ENCODE peak calls at places on chromosomes 16 and 17, in four cellular contexts. B, M, P and N are unnamed samples.

GRCh38 chr16:389317-389716 is 7.5 kb upstream of the PGAP6 start:
- DNase-seq in B (no peak), M (no peak), P (no peak), N (no peak)

GRCh38 chr16:89422905-89423630 is 67.3 kb downstream of the ANKRD11 start:
- DNase-seq in B (peak), M (no peak), P (peak), N (peak)

GRCh38 chr16:72501739-72502653 is 330.0 kb upstream of the PMFBP1 start:
- DNase-seq in B (peak), M (no peak), P (peak), N (no peak)

GRCh38 chr16:57435838-57436237 is 11.3 kb downstream of the CIAPIN1 start:
- DNase-seq in B (no peak), M (no peak), P (no peak), N (no peak)

GRCh38 chr16:84416407-84417321 is 48.3 kb downstream of the ATP2C2 start:
- DNase-seq in B (no peak), M (no peak), P (no peak), N (no peak)

GRCh38 chr17:59369026-59369724 is 37.7 kb downstream of the YPEL2 start:
- DNase-seq in B (peak), M (no peak), P (no peak), N (no peak)

GRCh38 chr16:65832269-65832668 is 534.2 kb upstream of the CDH5 start:
- DNase-seq in B (no peak), M (no peak), P (no peak), N (no peak)

GRCh38 chr16:68111379-68111778 is 26.2 kb downstream of the NFATC3 start:
- DNase-seq in B (no peak), M (no peak), P (no peak), N (no peak)

GRCh38 chr17:37458805-37459204 is 30.9 kb upstream of the DUSP14 start:
- DNase-seq in B (no peak), M (no peak), P (peak), N (no peak)

GRCh38 chr17:19714542-19715411 is 1.6 kb downstream of the SLC47A2 start:
- DNase-seq in B (no peak), M (no peak), P (no peak), N (no peak)

GRCh38 chr17:21285164-21286065 is 904 bp downstream of the MAP2K3 start:
- DNase-seq in B (no peak), M (no peak), P (peak), N (no peak)

GRCh38 chr17:9237661-9238301 is 216.5 kb downstream of the NTN1 start:
- DNase-seq in B (no peak), M (no peak), P (no peak), N (no peak)

GRCh38 chr17:20059728-20060188 is 50.6 kb downstream of the SPECC1 start:
- DNase-seq in B (no peak), M (no peak), P (peak), N (no peak)

GRCh38 chr17:57902800-57903759 is 52.1 kb downstream of the CUEDC1 start:
- DNase-seq in B (peak), M (peak), P (peak), N (peak)

GRCh38 chr17:64242633-64243032 is 20.4 kb downstream of the TEX2 start:
- DNase-seq in B (no peak), M (no peak), P (no peak), N (no peak)

GRCh38 chr17:81085420-81085911 is 50.5 kb downstream of the BAIAP2 start:
- DNase-seq in B (no peak), M (no peak), P (no peak), N (no peak)

GRCh38 chr17:82900741-82901140 is 60.9 kb upstream of the ZNF750 start:
- DNase-seq in B (no peak), M (no peak), P (no peak), N (no peak)

GRCh38 chr17:66422181-66422580 is 119.8 kb downstream of the PRKCA start:
- DNase-seq in B (no peak), M (no peak), P (peak), N (no peak)

GRCh38 chr17:31722251-31723056 is 136.6 kb downstream of the COPRS start:
- DNase-seq in B (no peak), M (no peak), P (peak), N (no peak)

GRCh38 chr16:65657051-65657450 is 535.2 kb upstream of the CDH11 start:
- DNase-seq in B (no peak), M (no peak), P (no peak), N (no peak)

GRCh38 chr16:82672676-82673075 is 45.9 kb downstream of the CDH13 start:
- DNase-seq in B (no peak), M (no peak), P (no peak), N (no peak)

GRCh38 chr16:35747658-35748455 is 2288.4 kb downstream of the TP53TG3F start:
- DNase-seq in B (no peak), M (peak), P (no peak), N (no peak)

GRCh38 chr17:69725125-69725524 is 310.6 kb downstream of the MAP2K6 start:
- DNase-seq in B (no peak), M (no peak), P (no peak), N (no peak)

GRCh38 chr16:48911700-48912099 is 301.7 kb upstream of the N4BP1 start:
- DNase-seq in B (no peak), M (no peak), P (no peak), N (no peak)

GRCh38 chr17:50027639-50028206 is 28.2 kb upstream of the ITGA3 start:
- DNase-seq in B (peak), M (no peak), P (peak), N (peak)

GRCh38 chr16:56604966-56605365 is 3.4 kb upstream of the MT2A start:
- DNase-seq in B (no peak), M (no peak), P (no peak), N (no peak)

GRCh38 chr17:27247071-27247957 is 46.6 kb upstream of the WSB1 start:
- DNase-seq in B (no peak), M (peak), P (peak), N (no peak)

GRCh38 chr17:71084219-71084618 is 914.9 kb downstream of the KCNJ2 start:
- DNase-seq in B (no peak), M (no peak), P (peak), N (no peak)

GRCh38 chr16:27400751-27401620 is 988 bp upstream of the IL21R start:
- DNase-seq in B (peak), M (no peak), P (peak), N (no peak)

GRCh38 chr16:57577691-57578224 is 35.3 kb downstream of the ADGRG5 start:
- DNase-seq in B (no peak), M (peak), P (no peak), N (no peak)

GRCh38 chr17:6269474-6269873 is 165.4 kb downstream of the AIPL1 start:
- DNase-seq in B (peak), M (no peak), P (peak), N (no peak)

DNA sequence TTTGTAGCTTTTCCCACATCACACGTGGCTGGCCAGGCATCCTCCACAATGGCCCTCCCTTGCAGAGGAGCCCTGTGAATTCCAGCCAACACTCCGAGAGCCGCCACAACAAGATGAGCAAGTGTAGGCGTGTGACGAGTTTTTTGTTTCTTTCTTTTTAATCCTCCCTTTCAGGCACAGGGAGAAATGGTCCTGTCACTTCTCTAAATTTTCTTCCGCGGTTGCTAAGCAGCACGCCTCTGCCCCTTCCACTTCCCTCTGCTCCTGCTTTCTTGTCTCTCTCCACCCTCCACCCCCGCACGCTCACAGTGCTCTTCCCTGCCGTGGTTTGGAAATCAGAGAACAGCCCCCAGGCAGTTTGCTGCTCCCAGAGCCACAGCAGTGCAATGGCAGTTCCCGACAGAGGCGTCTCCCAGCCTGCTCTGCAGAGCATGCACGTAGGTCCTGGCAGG is 68.0 kb upstream of the MRTFB start:
- DNase-seq in B (no peak), M (no peak), P (peak), N (no peak)
- TF ChIP-seq CTCF in B (no peak), M (peak), P (peak), N (no peak)

DNA sequence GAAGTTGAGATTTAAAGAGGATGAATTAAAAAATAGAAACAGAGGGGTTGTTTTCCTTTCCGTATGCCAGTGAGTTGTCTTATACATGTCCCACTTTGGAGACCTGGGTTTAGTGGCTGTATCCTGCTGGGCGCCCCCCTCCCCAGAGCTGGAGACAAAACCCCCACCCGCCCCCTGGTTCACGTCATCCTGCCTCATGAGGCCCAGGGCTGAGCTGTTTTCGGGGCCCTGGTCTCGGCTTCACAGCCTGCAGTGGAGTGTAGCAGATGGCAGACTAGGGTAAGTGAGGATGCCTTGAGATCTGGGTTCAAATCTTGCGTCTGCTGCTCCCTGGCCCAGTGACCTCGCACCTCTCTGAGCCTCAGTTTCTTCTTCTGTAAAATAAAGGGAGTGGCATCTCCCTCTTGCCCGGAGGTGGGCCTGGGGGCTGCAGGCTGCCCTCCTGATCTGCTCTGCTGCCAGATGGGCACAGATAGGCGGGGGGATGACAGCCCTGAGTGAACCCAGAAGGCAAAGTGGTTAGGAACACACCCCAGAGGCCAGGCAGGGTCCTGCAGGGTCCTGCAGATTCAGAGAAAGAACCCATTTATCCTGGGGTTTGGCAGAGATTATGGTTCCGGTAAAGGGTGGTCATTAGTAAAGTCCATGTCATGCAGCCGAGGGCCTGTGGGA is 45.1 kb downstream of the SOCS3 start:
- DNase-seq in B (no peak), M (no peak), P (no peak), N (no peak)
- TF ChIP-seq CTCF in B (peak), M (peak), P (peak), N (no peak)

DNA sequence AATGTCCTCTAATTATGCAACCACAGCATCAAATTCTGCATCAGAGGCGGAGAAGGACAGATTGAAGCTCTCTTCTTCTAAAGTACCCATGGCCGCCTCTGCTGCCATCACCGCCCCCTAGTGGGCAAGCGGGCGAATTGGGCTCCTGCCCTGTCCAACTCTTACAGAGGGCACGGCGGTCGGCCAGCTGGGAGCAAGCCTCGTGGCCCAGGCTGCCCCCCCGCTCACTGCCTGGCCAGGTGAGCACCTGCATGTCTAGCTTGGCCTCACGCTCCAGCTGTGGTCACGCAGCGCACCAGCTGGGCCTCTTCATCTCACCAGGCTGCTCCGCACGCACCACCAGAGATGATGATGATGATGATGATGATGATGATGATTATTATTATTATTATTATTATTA is 146.1 kb upstream of the TOM1L1 start:
- DNase-seq in B (no peak), M (no peak), P (no peak), N (no peak)
- TF ChIP-seq CTCF in B (no peak), M (no peak), P (peak), N (peak)

GRCh38 chr16:18834873-18835272 is 33.5 kb upstream of the ARL6IP1 start:
- DNase-seq in B (no peak), M (no peak), P (no peak), N (no peak)

GRCh38 chr16:18832613-18833012 is 31.3 kb upstream of the ARL6IP1 start:
- DNase-seq in B (no peak), M (no peak), P (no peak), N (no peak)

GRCh38 chr16:18832021-18832420 is 30.7 kb upstream of the ARL6IP1 start:
- DNase-seq in B (no peak), M (no peak), P (no peak), N (no peak)

GRCh38 chr16:18836702-18837101 is 35.4 kb upstream of the ARL6IP1 start:
- DNase-seq in B (no peak), M (no peak), P (no peak), N (no peak)

DNA sequence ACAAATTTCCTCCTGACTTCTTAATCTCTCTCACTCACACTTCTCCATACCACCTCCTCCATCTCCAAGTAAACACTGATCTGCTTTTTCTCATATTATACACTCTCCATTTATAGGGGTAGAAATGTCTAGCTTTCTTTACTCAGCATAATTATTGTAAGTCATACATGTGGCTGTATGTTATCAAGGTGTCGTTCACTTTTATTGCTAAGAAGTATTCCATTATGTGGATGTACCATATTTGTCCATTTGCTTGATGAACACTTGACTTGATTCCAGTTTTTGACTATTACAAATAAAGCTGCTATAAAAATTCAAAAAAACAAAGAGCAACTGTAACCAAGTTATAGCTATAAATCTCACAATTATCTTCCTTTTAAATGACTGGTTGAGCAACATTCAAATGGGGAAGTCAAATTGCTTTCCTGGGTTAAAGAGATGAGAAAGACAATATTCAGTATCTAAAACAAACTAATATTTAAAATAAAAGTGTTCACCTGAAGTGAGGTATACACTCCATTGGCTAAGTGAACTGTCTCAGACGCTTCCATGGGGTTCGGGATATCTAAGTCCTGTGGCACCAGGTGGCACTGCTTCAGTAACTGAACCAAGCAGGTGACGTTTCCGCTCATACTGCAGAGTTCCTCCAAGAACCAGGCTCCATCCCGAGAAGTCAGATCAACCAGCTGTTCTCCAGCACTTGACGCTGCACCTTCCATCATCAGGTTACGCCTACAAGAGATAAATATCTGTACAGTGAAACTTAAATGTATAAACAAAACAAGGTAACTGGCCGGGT is 32.6 kb upstream of the ARL6IP1 start:
- DNase-seq in B (no peak), M (no peak), P (no peak), N (no peak)
- TF ChIP-seq CTCF in B (no peak), M (no peak), P (no peak), N (no peak)

GRCh38 chr17:42673885-42674754 is 2.7 kb downstream of the PLEKHH3 start:
- DNase-seq in B (no peak), M (no peak), P (no peak), N (no peak)
- TF ChIP-seq CTCF in B (peak), M (peak), P (peak), N (peak)

DNA sequence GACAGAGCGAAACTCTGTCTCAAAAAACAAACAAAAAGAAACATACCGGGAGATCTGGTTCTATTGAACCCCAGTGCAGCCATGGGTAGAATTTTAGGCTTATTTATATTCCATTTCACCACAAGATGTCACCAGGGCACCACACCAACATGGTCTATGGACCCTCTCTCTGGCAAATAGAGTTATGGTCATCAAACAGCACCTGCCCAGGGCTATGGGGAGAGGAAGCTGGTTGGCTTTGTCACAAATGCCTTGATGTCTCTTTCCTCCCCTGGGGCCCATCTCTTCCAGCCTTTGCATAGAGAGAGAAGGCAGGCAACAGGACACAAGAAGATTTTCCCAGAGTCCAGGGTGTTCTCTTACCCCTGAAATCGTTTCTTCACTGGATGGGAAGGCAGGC is 128.4 kb downstream of the WWOX start:
- DNase-seq in B (no peak), M (peak), P (no peak), N (no peak)
- TF ChIP-seq CTCF in B (peak), M (peak), P (no peak), N (no peak)

GRCh38 chr16:31474173-31474714 is 2.3 kb downstream of the TGFB1I1 start:
- DNase-seq in B (peak), M (no peak), P (peak), N (no peak)

GRCh38 chr16:31477220-31478216 is 5.4 kb upstream of the SLC5A2 start:
- DNase-seq in B (no peak), M (no peak), P (no peak), N (no peak)

GRCh38 chr16:31476305-31477219 is 4.6 kb downstream of the TGFB1I1 start:
- DNase-seq in B (no peak), M (no peak), P (no peak), N (no peak)

GRCh38 chr16:31474778-31475738 is 3.1 kb downstream of the TGFB1I1 start:
- DNase-seq in B (no peak), M (no peak), P (no peak), N (no peak)

GRCh38 chr16:31475949-31476304 is 4.0 kb downstream of the TGFB1I1 start:
- DNase-seq in B (no peak), M (no peak), P (no peak), N (no peak)
- TF ChIP-seq CTCF in B (no peak), M (no peak), P (no peak), N (no peak)